ENCODE peak calls at places on chromosomes 7 and 10, in six cellular contexts. D, M, Z, Y, V and W are unnamed samples.
A peak's percentile ranks its signal among the peaks of the same experiment; 100 is the strongest.

GRCh38 chr10:126331101-126331500 is 57.2 kb downstream of the ADAM12 start:
- DNase-seq in M (no peak), V (no peak), Y (no peak), D (no peak), Z (no peak), W (no peak)

GRCh38 chr10:5525581-5526271 is 965 bp downstream of the CALML3 start:
- DNase-seq in Y (no peak), D (no peak), V (no peak), M (no peak), Z (no peak), W (no peak)

GRCh38 chr10:79981673-79982485 is 33.0 kb upstream of the SFTPD start:
- DNase-seq in Y (no peak), V (peak; percentile 34), Z (peak; percentile 23), M (no peak), D (peak; percentile 6), W (peak; percentile 32)

GRCh38 chr7:95772298-95772770 is at the start of gene DYNC1I1:
- DNase-seq in D (peak; percentile 21), M (peak; percentile 87), Y (no peak), Z (no peak), V (no peak), W (peak; percentile 16)

GRCh38 chr10:79285315-79286185 is 61.7 kb upstream of the PPIF start:
- DNase-seq in Y (peak; percentile 91), M (no peak), Z (no peak), V (no peak), D (no peak), W (no peak)

GRCh38 chr10:129547583-129547982 is 80.5 kb downstream of the MGMT start:
- DNase-seq in D (no peak), V (no peak), Z (no peak), Y (no peak), M (no peak), W (no peak)

GRCh38 chr10:117241541-117242462 is 888 bp downstream of the SLC18A2 start:
- DNase-seq in Y (no peak), Z (no peak), V (no peak), D (no peak), M (peak; percentile 21), W (no peak)

GRCh38 chr7:143315782-143316181 is at the start of gene CLCN1:
- DNase-seq in Z (no peak), V (no peak), M (no peak), D (no peak), Y (no peak), W (no peak)

GRCh38 chr7:484365-485101 is 35.1 kb downstream of the PDGFA start:
- DNase-seq in V (no peak), Z (no peak), D (peak; percentile 60), Y (no peak), M (no peak), W (peak; percentile 79)

GRCh38 chr10:3129581-3130340 is 42.8 kb downstream of the PITRM1 start:
- DNase-seq in Y (no peak), D (no peak), M (no peak), Z (no peak), V (no peak), W (no peak)

GRCh38 chr7:88759216-88759955 is at the start of gene ZNF804B:
- DNase-seq in Z (no peak), V (peak; percentile 34), Y (no peak), D (no peak), M (no peak), W (peak; percentile 39)

GRCh38 chr7:134469622-134470021 is 10.7 kb upstream of the AKR1B1 start:
- DNase-seq in Y (no peak), V (no peak), D (peak; percentile 16), Z (no peak), M (no peak), W (no peak)

GRCh38 chr10:64444163-64444562 is 923.0 kb downstream of the REEP3 start:
- DNase-seq in Y (no peak), M (no peak), Z (no peak), V (no peak), D (no peak), W (no peak)

GRCh38 chr7:124085168-124085567 is 52.3 kb upstream of the TMEM229A start:
- DNase-seq in Y (no peak), M (no peak), Z (no peak), D (no peak), V (no peak), W (no peak)

GRCh38 chr10:43202657-43203490 is 64.0 kb downstream of the RASGEF1A start:
- DNase-seq in Y (no peak), M (peak; percentile 97), D (no peak), Z (no peak), V (peak; percentile 93), W (no peak)
- H3K4me3 ChIP-seq in Y (peak overlapping the region; percentile 55), M (peak overlapping the region; percentile 87), D (peak overlapping the region; percentile 13), Z (peak overlapping the region; percentile 69), V (peak overlapping the region; percentile 71), W (peak overlapping the region; percentile 82)

DNA sequence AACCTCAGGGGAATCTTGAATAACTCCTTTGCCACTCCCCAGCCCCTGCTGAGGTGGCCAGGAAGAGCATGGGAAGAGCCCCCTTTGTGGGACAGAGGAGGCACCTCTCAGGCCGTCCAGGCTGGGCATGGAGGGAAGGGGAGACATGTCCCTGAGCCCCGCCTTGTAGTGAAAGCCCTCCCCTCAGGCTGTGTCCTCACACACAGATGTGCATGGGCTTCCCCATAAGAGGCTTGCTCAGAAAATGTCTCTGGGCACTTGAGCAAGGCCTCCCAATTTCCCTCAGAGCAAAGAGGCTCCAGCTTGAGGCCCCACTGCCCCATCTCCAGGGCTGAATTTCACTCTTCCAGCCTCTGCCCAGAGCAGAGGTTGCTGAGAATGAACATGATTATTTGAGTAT is 3.8 kb downstream of the TMEM72 start:
- DNase-seq in D (no peak), V (no peak), M (no peak), Y (no peak), Z (no peak), W (no peak)
- TF ChIP-seq YY1 in D (no peak), V (no peak), M (no peak), Y (no peak), Z (no peak), W (no peak)

GRCh38 chr7:87202705-87203104 is 16.8 kb downstream of the TMEM243 start:
- DNase-seq in M (no peak), V (no peak), Z (no peak), Y (no peak), D (no peak), W (no peak)
- TF ChIP-seq ZNF274 in M (no peak), V (no peak), Z (no peak), Y (no peak), D (no peak), W (no peak)

DNA sequence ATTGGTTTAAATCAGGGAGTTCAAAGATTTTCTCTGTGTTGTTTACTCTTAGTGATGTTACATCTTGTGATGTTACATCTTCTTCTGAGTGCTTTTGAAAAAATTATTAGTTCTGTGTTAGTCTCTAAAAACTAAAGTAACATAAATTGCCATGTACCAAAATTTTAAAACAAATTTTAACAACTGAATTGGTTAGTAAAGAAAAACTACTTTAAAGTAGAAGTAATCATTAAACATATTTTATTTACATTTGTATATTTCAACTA is 5.2 kb upstream of the IGF2BP3 start:
- DNase-seq in M (no peak), D (no peak), Y (no peak), Z (no peak), V (no peak), W (no peak)
- H3K4me3 ChIP-seq in M (peak overlapping the region; percentile 66), D (peak overlapping the region; percentile 54), Y (peak overlapping the region; percentile 89), Z (no peak overlapping the region), V (peak overlapping the region; percentile 86), W (peak overlapping the region; percentile 68)

DNA sequence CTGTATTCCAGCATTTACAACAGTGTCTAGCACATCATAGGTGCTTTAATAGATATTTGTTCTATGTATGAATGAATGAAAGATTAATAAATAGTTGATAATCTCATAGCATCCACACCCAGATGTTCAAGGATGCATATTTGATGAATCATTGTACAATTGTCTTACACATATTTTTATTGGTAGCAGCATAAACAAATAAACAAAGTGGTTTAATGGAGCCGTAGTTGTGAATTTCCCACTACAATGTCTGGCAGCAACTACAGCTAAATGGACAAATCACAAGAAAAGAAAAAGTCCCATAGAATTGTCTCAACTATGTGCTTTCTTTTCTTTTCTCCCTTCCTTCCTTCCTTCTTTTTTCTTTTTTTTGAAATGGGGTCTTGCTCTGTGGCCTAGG is 150.8 kb downstream of the NRP1 start:
- DNase-seq in Z (no peak), Y (no peak), M (no peak), D (no peak), V (no peak), W (no peak)
- TF ChIP-seq YY1 in Z (no peak), Y (no peak), M (no peak), D (no peak), V (no peak), W (no peak)

DNA sequence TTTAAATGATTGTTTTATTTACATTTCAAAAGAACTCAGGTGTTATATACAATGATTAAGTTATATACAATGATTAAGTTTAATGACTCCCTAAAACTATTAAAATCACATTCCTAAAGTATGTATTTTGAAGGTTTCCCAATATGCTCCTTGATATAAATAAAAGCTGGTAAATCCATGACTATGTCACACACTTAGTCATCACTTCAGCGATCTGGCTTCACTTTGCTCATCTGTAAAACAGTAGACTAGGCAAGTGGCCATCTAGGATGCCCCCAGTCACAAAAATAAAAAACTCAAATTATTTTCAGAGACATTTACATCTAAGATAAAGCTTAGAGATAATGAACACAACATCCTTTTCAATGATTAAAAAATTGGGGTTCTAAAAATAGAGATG is 10.8 kb downstream of the ICA1 start:
- DNase-seq in D (no peak), M (no peak), Z (no peak), Y (no peak), V (no peak), W (no peak)
- TF ChIP-seq ZNF274 in D (no peak), M (no peak), Z (no peak), Y (no peak), V (no peak), W (no peak)

DNA sequence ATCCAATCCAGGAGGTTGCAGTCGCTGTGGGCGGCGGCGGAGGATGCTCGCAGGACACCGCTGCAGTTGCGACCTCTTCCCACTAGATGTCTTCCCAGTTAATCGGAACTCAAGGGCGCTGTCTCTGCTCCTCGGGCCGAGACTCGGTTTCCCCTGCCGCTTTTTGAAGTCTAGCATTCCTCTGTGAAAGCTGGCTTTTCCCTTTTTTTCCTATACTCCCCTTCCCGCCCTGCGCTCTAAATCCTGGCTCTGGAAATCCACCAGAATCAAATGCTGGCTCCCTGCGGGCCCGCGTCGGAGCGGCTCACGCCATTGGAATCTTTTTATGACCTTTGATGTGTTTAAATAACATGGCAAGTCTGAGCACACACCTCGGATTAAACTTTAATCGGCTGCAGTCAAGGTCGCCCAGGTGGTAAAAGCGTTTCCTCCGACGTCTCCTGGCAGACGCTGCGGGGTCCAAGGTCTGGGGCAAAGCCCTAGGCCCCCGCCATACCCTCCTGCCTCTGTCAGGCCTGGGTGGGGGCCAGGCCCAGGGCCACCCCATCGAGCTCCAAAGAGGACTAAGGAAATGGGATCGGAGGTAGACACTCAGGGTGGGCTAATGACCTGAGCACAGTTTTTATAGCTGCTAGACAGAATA is 10.7 kb upstream of the HOXA13 start:
- DNase-seq in Y (no peak), V (no peak), Z (no peak), M (peak; percentile 67), D (no peak), W (no peak)
- H3K4me3 ChIP-seq in Y (no peak overlapping the region), V (no peak overlapping the region), Z (peak overlapping the region; percentile 28), M (no peak overlapping the region), D (peak overlapping the region; percentile 23), W (no peak overlapping the region)

DNA sequence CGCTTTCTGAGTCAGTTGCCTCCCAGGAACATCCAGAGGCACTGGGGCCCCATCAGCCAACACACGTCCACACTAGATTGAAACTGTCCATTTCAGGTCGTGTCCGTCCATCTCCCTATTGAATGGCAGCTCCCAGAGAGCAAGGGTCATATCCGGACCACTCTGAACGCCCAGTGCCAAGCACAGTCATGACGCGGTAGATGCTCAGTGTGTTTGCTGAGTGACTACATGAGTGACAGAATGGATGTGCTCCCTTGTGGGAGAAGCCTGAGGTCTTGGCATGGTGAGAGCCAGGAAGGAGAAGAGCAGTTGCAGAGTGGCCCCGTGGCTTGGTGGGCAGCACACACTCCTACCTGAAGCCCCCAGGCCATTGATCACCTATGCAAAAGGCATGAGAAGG is 92.5 kb upstream of the CUX1 start:
- DNase-seq in D (no peak), Z (no peak), V (no peak), M (no peak), Y (no peak), W (no peak)
- TF ChIP-seq YY1 in D (no peak), Z (no peak), V (no peak), M (no peak), Y (no peak), W (no peak)